ENCODE peak calls at places on chromosome 2, in five cellular contexts. One of them, this sample, is unnamed.
A peak's percentile ranks its signal among the peaks of the same experiment; 100 is the strongest.

GRCh38 chr2:145006957-145007672 is 487.2 kb upstream of the ZEB2 start:
- DNase-seq in progenitor cell of endocrine pancreas: no peak
- DNase-seq in lower leg skin: peak; percentile 45
- DNase-seq in H54: peak; percentile 39
- DNase-seq in AG10803: peak; percentile 99
- DNase-seq in this sample: no peak

GRCh38 chr2:217010173-217010572 is 150.3 kb upstream of the TNP1 start:
- DNase-seq in lower leg skin: no peak
- DNase-seq in H54: no peak
- DNase-seq in progenitor cell of endocrine pancreas: no peak
- DNase-seq in AG10803: no peak
- DNase-seq in this sample: no peak

GRCh38 chr2:108193251-108193650 is 46.5 kb upstream of the SULT1C3 start:
- DNase-seq in lower leg skin: no peak
- DNase-seq in H54: no peak
- DNase-seq in AG10803: no peak
- DNase-seq in progenitor cell of endocrine pancreas: no peak
- DNase-seq in this sample: no peak

GRCh38 chr2:230794472-230794871 is 70.3 kb upstream of the ITM2C start:
- DNase-seq in H54: no peak
- DNase-seq in lower leg skin: no peak
- DNase-seq in progenitor cell of endocrine pancreas: no peak
- DNase-seq in AG10803: no peak
- DNase-seq in this sample: peak; percentile 74

GRCh38 chr2:1787799-1788477 is 43.6 kb upstream of the PXDN start:
- DNase-seq in H54: no peak
- DNase-seq in AG10803: no peak
- DNase-seq in lower leg skin: no peak
- DNase-seq in progenitor cell of endocrine pancreas: no peak
- DNase-seq in this sample: no peak

GRCh38 chr2:71190959-71191943 is 35.7 kb downstream of the PAIP2B start:
- DNase-seq in AG10803: peak; percentile 40
- DNase-seq in lower leg skin: no peak
- DNase-seq in progenitor cell of endocrine pancreas: no peak
- DNase-seq in H54: no peak
- DNase-seq in this sample: no peak

GRCh38 chr2:101873543-101873942 is 118.2 kb upstream of the IL1R2 start:
- DNase-seq in H54: no peak
- DNase-seq in progenitor cell of endocrine pancreas: no peak
- DNase-seq in lower leg skin: no peak
- DNase-seq in AG10803: no peak
- DNase-seq in this sample: no peak

GRCh38 chr2:168119519-168120141 is 127.8 kb downstream of the STK39 start:
- DNase-seq in H54: no peak
- DNase-seq in AG10803: peak; percentile 65
- DNase-seq in progenitor cell of endocrine pancreas: peak; percentile 15
- DNase-seq in lower leg skin: peak; percentile 24
- DNase-seq in this sample: no peak

GRCh38 chr2:119028327-119029174 is 86.6 kb downstream of the MARCO start:
- DNase-seq in lower leg skin: no peak
- DNase-seq in H54: peak; percentile 31
- DNase-seq in AG10803: peak; percentile 17
- DNase-seq in progenitor cell of endocrine pancreas: peak; percentile 33
- DNase-seq in this sample: peak; percentile 47

GRCh38 chr2:174634130-174635014 is 36.8 kb upstream of the WIPF1 start:
- DNase-seq in progenitor cell of endocrine pancreas: no peak
- DNase-seq in H54: no peak
- DNase-seq in lower leg skin: no peak
- DNase-seq in AG10803: peak; percentile 22
- DNase-seq in this sample: no peak

GRCh38 chr2:82657066-82657465 is 1802.0 kb downstream of the SUCLG1 start:
- DNase-seq in AG10803: no peak
- DNase-seq in progenitor cell of endocrine pancreas: no peak
- DNase-seq in lower leg skin: no peak
- DNase-seq in H54: no peak
- DNase-seq in this sample: no peak

GRCh38 chr2:20483496-20483895 is 36.6 kb downstream of the RHOB start:
- DNase-seq in H54: no peak
- DNase-seq in progenitor cell of endocrine pancreas: peak; percentile 2
- DNase-seq in AG10803: no peak
- DNase-seq in lower leg skin: peak; percentile 93
- DNase-seq in this sample: no peak

GRCh38 chr2:37026050-37026449 is 58.1 kb downstream of the HEATR5B start:
- DNase-seq in AG10803: no peak
- DNase-seq in H54: no peak
- DNase-seq in progenitor cell of endocrine pancreas: no peak
- DNase-seq in lower leg skin: no peak
- DNase-seq in this sample: no peak

GRCh38 chr2:237858294-237859081 is 935 bp upstream of the RAMP1 start:
- DNase-seq in AG10803: peak; percentile 89
- DNase-seq in progenitor cell of endocrine pancreas: peak; percentile 41
- DNase-seq in lower leg skin: peak; percentile 56
- DNase-seq in H54: peak; percentile 88
- DNase-seq in this sample: peak; percentile 78

GRCh38 chr2:226185613-226186211 is 613.9 kb downstream of the IRS1 start:
- DNase-seq in AG10803: peak; percentile 99
- DNase-seq in lower leg skin: no peak
- DNase-seq in H54: peak; percentile 12
- DNase-seq in progenitor cell of endocrine pancreas: no peak
- DNase-seq in this sample: peak; percentile 70

GRCh38 chr2:235458839-235459273 is 35.0 kb upstream of the AGAP1 start:
- DNase-seq in AG10803: peak; percentile 50
- DNase-seq in H54: no peak
- DNase-seq in progenitor cell of endocrine pancreas: no peak
- DNase-seq in lower leg skin: no peak
- DNase-seq in this sample: peak; percentile 93

GRCh38 chr2:180690611-180691010 is 289.8 kb upstream of the UBE2E3 start:
- DNase-seq in progenitor cell of endocrine pancreas: no peak
- DNase-seq in H54: no peak
- DNase-seq in lower leg skin: no peak
- DNase-seq in AG10803: peak; percentile 47
- DNase-seq in this sample: no peak

GRCh38 chr2:16665746-16666452 is at the start of gene CYRIA:
- DNase-seq in AG10803: no peak
- DNase-seq in lower leg skin: no peak
- DNase-seq in H54: peak; percentile 45
- DNase-seq in progenitor cell of endocrine pancreas: peak; percentile 42
- DNase-seq in this sample: peak; percentile 29

GRCh38 chr2:241965931-241966412 is 96.4 kb downstream of the RTP5 start:
- DNase-seq in H54: peak; percentile 82
- DNase-seq in AG10803: peak; percentile 95
- DNase-seq in progenitor cell of endocrine pancreas: no peak
- DNase-seq in lower leg skin: peak; percentile 45
- DNase-seq in this sample: peak; percentile 88

GRCh38 chr2:172701250-172701649 is 34.4 kb upstream of the RAPGEF4 start:
- DNase-seq in lower leg skin: no peak
- DNase-seq in AG10803: peak; percentile 80
- DNase-seq in H54: peak; percentile 34
- DNase-seq in progenitor cell of endocrine pancreas: no peak
- DNase-seq in this sample: peak; percentile 20